ENCODE peak calls at places on chromosome 18, in five cellular contexts. K is heart left ventricle, C is foreskin fibroblast, H is lung, Q is stomach. L is an unnamed sample.

GRCh38 chr18:30766053-30766452 is 276.5 kb downstream of the DSC3 start:
- DNase-seq in K (no peak), C (no peak), H (no peak), Q (no peak), L (peak)

GRCh38 chr18:666177-666576 is 8.7 kb downstream of the TYMS start:
- DNase-seq in K (no peak), C (no peak), H (no peak), Q (no peak), L (no peak)

GRCh38 chr18:7037470-7037869 is 80.1 kb downstream of the LAMA1 start:
- DNase-seq in K (no peak), C (no peak), H (no peak), Q (peak), L (no peak)

GRCh38 chr18:3966985-3967856 is 487.9 kb downstream of the DLGAP1 start:
- DNase-seq in K (peak), C (no peak), H (no peak), Q (no peak), L (no peak)

GRCh38 chr18:2955966-2956521 is 56.9 kb downstream of the LPIN2 start:
- DNase-seq in K (no peak), C (peak), H (no peak), Q (no peak), L (no peak)

GRCh38 chr18:63240541-63241316 is 78.8 kb downstream of the BCL2 start:
- DNase-seq in K (no peak), C (no peak), H (no peak), Q (no peak), L (no peak)

GRCh38 chr18:22789600-22789999 is 143.5 kb upstream of the RBBP8 start:
- DNase-seq in K (no peak), C (no peak), H (no peak), Q (no peak), L (no peak)

GRCh38 chr18:47557160-47557559 is 305.7 kb upstream of the SKOR2 start:
- DNase-seq in K (no peak), C (no peak), H (no peak), Q (no peak), L (no peak)

GRCh38 chr18:71114550-71115210 is 825.8 kb downstream of the SOCS6 start:
- DNase-seq in K (no peak), C (no peak), H (no peak), Q (no peak), L (no peak)

GRCh38 chr18:8153887-8154583 is 455.2 kb upstream of the RAB12 start:
- DNase-seq in K (no peak), C (peak), H (no peak), Q (no peak), L (no peak)

GRCh38 chr18:2338601-2339000 is 232.7 kb downstream of the METTL4 start:
- DNase-seq in K (no peak), C (no peak), H (no peak), Q (no peak), L (no peak)

GRCh38 chr18:70490008-70490933 is 201.4 kb downstream of the SOCS6 start:
- DNase-seq in K (no peak), C (peak), H (no peak), Q (peak), L (peak)

GRCh38 chr18:11148655-11149440 is 521 bp downstream of the PIEZO2 start:
- DNase-seq in K (no peak), C (no peak), H (no peak), Q (no peak), L (no peak)

GRCh38 chr18:37334494-37335125 is 231.0 kb downstream of the CELF4 start:
- DNase-seq in K (no peak), C (peak), H (no peak), Q (no peak), L (no peak)

GRCh38 chr18:37332764-37333420 is 232.7 kb downstream of the CELF4 start:
- DNase-seq in K (no peak), C (no peak), H (no peak), Q (no peak), L (no peak)

GRCh38 chr18:37336568-37337285 is 228.9 kb downstream of the CELF4 start:
- DNase-seq in K (no peak), C (no peak), H (no peak), Q (no peak), L (no peak)

GRCh38 chr18:37339701-37340215 is 225.8 kb downstream of the CELF4 start:
- DNase-seq in K (no peak), C (no peak), H (no peak), Q (no peak), L (no peak)

DNA sequence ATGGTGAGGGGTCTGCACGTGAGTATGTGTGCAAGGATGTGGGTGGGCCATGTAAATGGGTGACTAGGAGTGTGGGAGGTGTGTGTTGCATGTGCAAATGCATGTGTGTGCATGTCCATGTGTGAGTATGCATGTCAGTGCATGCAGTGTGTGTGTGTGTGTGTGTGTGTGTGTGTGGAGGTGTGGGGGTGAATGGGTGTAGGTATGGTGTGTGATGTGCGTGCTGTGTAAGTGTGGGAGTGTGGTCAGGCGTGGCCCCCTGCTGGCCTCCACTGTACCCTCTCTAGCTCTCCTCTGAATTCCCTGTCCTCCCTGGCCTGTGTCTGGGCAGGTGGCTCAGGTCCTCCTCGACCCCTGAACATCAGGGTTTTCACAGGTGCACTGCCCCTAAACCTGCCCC is 230.3 kb downstream of the CELF4 start:
- DNase-seq in K (no peak), C (no peak), H (no peak), Q (no peak), L (peak)
- TF ChIP-seq CTCF in K (no peak), C (peak), H (no peak), Q (no peak), L (no peak)

DNA sequence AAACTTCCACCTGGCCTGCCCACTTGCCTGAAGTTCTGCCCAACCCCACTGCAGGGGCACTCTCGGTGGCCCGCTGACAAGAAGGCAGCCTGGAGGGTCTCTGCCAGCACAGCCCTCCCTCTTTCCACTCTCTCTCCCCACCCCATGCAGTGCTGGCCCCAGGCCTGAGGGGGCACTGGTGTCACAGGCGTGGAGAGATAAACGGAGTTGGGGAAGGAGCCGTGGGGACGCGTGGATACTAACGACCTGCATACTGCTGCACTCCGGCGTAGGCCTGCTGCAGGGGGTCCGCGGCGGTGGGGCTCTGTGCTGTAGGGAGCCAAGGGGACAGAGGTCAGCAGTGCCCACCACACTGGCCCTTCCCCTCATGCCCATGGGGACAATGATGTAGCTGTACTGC is 299.3 kb downstream of the CELF4 start:
- DNase-seq in K (peak), C (no peak), H (no peak), Q (no peak), L (no peak)
- TF ChIP-seq CTCF in K (no peak), C (no peak), H (no peak), Q (no peak), L (no peak)

GRCh38 chr18:66048404-66048803 is 297.6 kb downstream of the CDH7 start:
- DNase-seq in K (no peak), C (no peak), H (no peak), Q (no peak), L (no peak)

GRCh38 chr18:66043009-66043408 is 292.2 kb downstream of the CDH7 start:
- DNase-seq in K (no peak), C (no peak), H (no peak), Q (no peak), L (no peak)

DNA sequence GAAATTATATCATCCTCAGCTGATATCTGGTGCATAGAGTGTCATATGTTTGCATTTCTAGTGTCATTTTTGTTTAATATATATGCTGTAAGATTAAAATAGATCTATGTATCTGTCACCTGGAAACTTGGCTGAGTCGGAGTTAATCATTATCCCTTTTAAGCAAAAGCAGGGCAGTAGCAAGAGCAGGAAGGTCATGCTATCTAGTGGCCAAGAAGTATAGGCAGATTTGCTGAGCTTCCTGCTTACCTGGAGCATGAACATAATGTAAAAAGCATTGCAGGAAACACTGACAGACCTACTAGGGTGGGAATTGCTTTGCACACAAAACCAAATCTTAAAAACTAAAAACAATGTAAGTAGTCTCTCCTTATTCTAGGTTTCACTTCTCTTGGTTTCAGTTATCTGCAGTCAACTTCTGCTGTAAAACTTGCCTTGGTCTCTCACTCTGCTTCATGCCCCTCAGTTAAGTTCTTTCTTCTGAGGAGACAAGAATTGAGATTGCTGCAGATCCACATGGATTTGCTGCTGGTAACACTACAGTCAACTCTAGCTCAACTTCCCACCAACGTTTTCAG is 295.3 kb downstream of the CDH7 start:
- DNase-seq in K (no peak), C (no peak), H (no peak), Q (no peak), L (no peak)
- TF ChIP-seq CTCF in K (no peak), C (no peak), H (no peak), Q (no peak), L (no peak)

DNA sequence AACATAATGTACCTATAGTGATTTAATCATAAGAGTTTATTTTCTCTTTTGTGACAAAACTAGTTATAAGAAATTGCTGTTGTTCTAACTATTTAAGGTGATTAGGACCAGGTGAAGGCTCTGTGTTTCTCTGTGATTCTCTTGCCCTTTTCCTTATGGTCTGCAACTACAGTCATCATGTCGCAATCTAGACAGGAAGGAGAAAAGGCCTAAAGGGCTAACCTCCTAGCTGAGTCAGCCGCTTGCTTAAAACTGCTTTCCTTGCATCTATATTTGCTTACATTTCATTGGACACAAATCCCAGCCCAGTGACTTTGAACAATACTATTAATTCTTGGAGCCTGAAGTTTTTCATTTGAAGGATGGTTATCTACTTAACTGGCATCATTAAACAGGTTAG is 93.1 kb downstream of the PIK3C3 start:
- DNase-seq in K (no peak), C (peak), H (no peak), Q (no peak), L (peak)
- TF ChIP-seq CTCF in K (no peak), C (no peak), H (no peak), Q (no peak), L (no peak)

GRCh38 chr18:40957533-40958070 is 997.4 kb upstream of the PIK3C3 start:
- DNase-seq in K (no peak), C (no peak), H (no peak), Q (no peak), L (no peak)
- TF ChIP-seq CTCF in K (no peak), C (no peak), H (no peak), Q (no peak), L (no peak)

GRCh38 chr18:75958683-75959082 is 531.2 kb upstream of the SMIM21 start:
- DNase-seq in K (no peak), C (no peak), H (no peak), Q (no peak), L (peak)
- TF ChIP-seq CTCF in K (no peak), C (no peak), H (no peak), Q (no peak), L (peak)

GRCh38 chr18:50051288-50051687 is 143.7 kb downstream of the MYO5B start:
- DNase-seq in K (no peak), C (peak), H (no peak), Q (no peak), L (peak)
- TF ChIP-seq CTCF in K (no peak), C (no peak), H (no peak), Q (no peak), L (peak)

GRCh38 chr18:80159713-80160636 is 50.9 kb downstream of the ADNP2 start:
- DNase-seq in K (no peak), C (no peak), H (no peak), Q (no peak), L (no peak)
- TF ChIP-seq CTCF in K (peak), C (peak), H (no peak), Q (no peak), L (no peak)

GRCh38 chr18:45734505-45734904 is 10.5 kb downstream of the SLC14A1 start:
- DNase-seq in K (no peak), C (no peak), H (no peak), Q (no peak), L (no peak)
- TF ChIP-seq CTCF in K (no peak), C (no peak), H (no peak), Q (no peak), L (no peak)

DNA sequence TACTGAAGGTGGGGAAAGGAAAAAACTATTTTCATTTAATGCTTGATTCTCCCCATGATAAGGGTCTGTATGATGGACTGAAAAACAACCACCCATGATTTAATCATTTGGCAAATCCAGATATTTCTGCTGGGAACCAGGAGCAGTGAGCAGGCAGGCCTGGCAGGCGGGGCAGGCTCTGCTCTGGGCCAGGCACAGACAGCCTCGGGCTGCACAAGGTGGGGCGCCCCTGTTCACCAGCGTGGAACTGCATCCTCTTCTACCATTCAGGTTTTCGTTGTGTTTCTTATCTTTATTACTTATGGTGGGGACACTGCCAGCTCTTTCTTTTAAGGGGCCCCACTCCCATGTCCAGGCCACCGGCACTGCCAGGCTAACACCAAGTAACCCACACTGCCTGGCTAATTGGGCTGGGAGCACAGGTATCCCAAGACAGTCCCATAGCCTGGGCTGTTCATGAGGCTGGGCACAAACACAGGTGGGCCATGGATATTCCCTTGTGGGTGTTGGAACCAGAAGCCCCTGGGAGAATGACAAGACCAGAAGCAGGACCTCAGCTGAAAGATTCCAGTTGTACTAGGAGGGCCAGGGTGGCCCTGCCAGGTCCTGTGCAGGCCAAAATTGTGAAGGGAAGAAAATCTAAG is 57.1 kb upstream of the RALBP1 start:
- DNase-seq in K (no peak), C (no peak), H (no peak), Q (no peak), L (no peak)
- TF ChIP-seq CTCF in K (no peak), C (no peak), H (no peak), Q (no peak), L (no peak)

L was measured in MCF 10A.